ENCODE peak calls at places on chromosomes 13 and 19, in nine cellular contexts. J is bronchial epithelial cell, K is D341Med, U is NCI-H510A, Z is GM04504, X is A172, P is stomach, L is HAP-1, C is AG04450. D is an unnamed sample.

GRCh38 chr13:75628811-75629210 is 7.3 kb upstream of the LMO7 start:
- DNase-seq in J (no peak), K (no peak), U (no peak), Z (no peak), X (no peak), P (no peak), L (no peak), C (no peak), D (no peak)

GRCh38 chr19:3784607-3785463 is 1.3 kb downstream of the MATK start:
- DNase-seq in J (no peak), K (peak), U (no peak), Z (no peak), X (peak), P (no peak), L (no peak), C (no peak), D (no peak)

GRCh38 chr13:44368599-44369368 is 4.8 kb upstream of the SERP2 start:
- DNase-seq in J (no peak), K (no peak), U (no peak), Z (no peak), X (no peak), P (no peak), L (no peak), C (no peak), D (no peak)

GRCh38 chr19:40143612-40144011 is 47.6 kb upstream of the MAP3K10 start:
- DNase-seq in J (no peak), K (no peak), U (no peak), Z (no peak), X (no peak), P (no peak), L (no peak), C (no peak), D (no peak)

GRCh38 chr19:29685326-29685725 is 20.1 kb downstream of the PLEKHF1 start:
- DNase-seq in J (peak), K (no peak), U (no peak), Z (no peak), X (no peak), P (no peak), L (no peak), C (no peak), D (no peak)

GRCh38 chr13:99153219-99153618 is 47.4 kb upstream of the UBAC2 start:
- DNase-seq in J (peak), K (no peak), U (no peak), Z (peak), X (no peak), P (no peak), L (no peak), C (no peak), D (peak)

GRCh38 chr13:80131204-80131603 is 209.7 kb downstream of the SPRY2 start:
- DNase-seq in J (no peak), K (no peak), U (peak), Z (no peak), X (peak), P (peak), L (peak), C (no peak), D (peak)

GRCh38 chr19:40089462-40089861 is 1.3 kb downstream of the ZNF780A start:
- DNase-seq in J (no peak), K (no peak), U (no peak), Z (peak), X (no peak), P (no peak), L (no peak), C (no peak), D (peak)

GRCh38 chr19:48171584-48172170 is 1.2 kb downstream of the ZSWIM9 start:
- DNase-seq in J (no peak), K (no peak), U (no peak), Z (no peak), X (no peak), P (no peak), L (no peak), C (no peak), D (no peak)

GRCh38 chr19:39264306-39265290 is 3.6 kb upstream of the IFNL2 start:
- DNase-seq in J (no peak), K (peak), U (no peak), Z (no peak), X (no peak), P (no peak), L (no peak), C (no peak), D (no peak)

GRCh38 chr19:18496167-18496979 is 25.5 kb downstream of the ELL start:
- DNase-seq in J (peak), K (no peak), U (no peak), Z (peak), X (peak), P (peak), L (no peak), C (no peak), D (peak)

GRCh38 chr13:109707044-109707794 is 79.2 kb downstream of the IRS2 start:
- DNase-seq in J (no peak), K (no peak), U (peak), Z (no peak), X (no peak), P (no peak), L (no peak), C (no peak), D (no peak)

D was measured in choroid plexus epithelial cell.